ENCODE peak calls at places on chromosomes 11 and 22, in eight cellular contexts. One of them, this sample, is unnamed.

GRCh38 chr11:122375687-122376399 is 259.8 kb upstream of the BLID start:
- DNase-seq in Daoy: peak
- DNase-seq in small intestine: no peak
- DNase-seq in 8988T: no peak
- DNase-seq in heart left ventricle: no peak
- DNase-seq in stimulated activated CD4-positive, alpha-beta T cell treated with anti-CD3 and anti-CD28 coated beads, TNF-alpha, amount 100 ng/mL, for 1 hour: no peak
- DNase-seq in mammary epithelial cell: peak
- DNase-seq in GM23338: no peak
- DNase-seq in this sample: no peak

GRCh38 chr11:34631737-34632104 is 10.8 kb downstream of the EHF start:
- DNase-seq in mammary epithelial cell: no peak
- DNase-seq in stimulated activated CD4-positive, alpha-beta T cell treated with anti-CD3 and anti-CD28 coated beads, TNF-alpha, amount 100 ng/mL, for 1 hour: no peak
- DNase-seq in heart left ventricle: no peak
- DNase-seq in 8988T: no peak
- DNase-seq in small intestine: peak
- DNase-seq in GM23338: no peak
- DNase-seq in Daoy: no peak
- DNase-seq in this sample: no peak

GRCh38 chr11:19027829-19028595 is 32.5 kb downstream of the MRGPRX2 start:
- DNase-seq in mammary epithelial cell: peak
- DNase-seq in 8988T: no peak
- DNase-seq in heart left ventricle: no peak
- DNase-seq in Daoy: peak
- DNase-seq in small intestine: no peak
- DNase-seq in stimulated activated CD4-positive, alpha-beta T cell treated with anti-CD3 and anti-CD28 coated beads, TNF-alpha, amount 100 ng/mL, for 1 hour: no peak
- DNase-seq in GM23338: no peak
- DNase-seq in this sample: no peak

GRCh38 chr11:76408171-76408965 is 27.2 kb downstream of the GVQW3 start:
- DNase-seq in GM23338: no peak
- DNase-seq in Daoy: peak
- DNase-seq in 8988T: no peak
- DNase-seq in mammary epithelial cell: no peak
- DNase-seq in stimulated activated CD4-positive, alpha-beta T cell treated with anti-CD3 and anti-CD28 coated beads, TNF-alpha, amount 100 ng/mL, for 1 hour: no peak
- DNase-seq in small intestine: no peak
- DNase-seq in heart left ventricle: no peak
- DNase-seq in this sample: no peak

GRCh38 chr11:66151273-66151672 is 81.2 kb downstream of the PACS1 start:
- DNase-seq in Daoy: no peak
- DNase-seq in heart left ventricle: no peak
- DNase-seq in mammary epithelial cell: no peak
- DNase-seq in 8988T: no peak
- DNase-seq in GM23338: no peak
- DNase-seq in small intestine: no peak
- DNase-seq in stimulated activated CD4-positive, alpha-beta T cell treated with anti-CD3 and anti-CD28 coated beads, TNF-alpha, amount 100 ng/mL, for 1 hour: no peak
- DNase-seq in this sample: no peak

GRCh38 chr11:57487021-57487778 is 26.9 kb downstream of the RTN4RL2 start:
- DNase-seq in mammary epithelial cell: no peak
- DNase-seq in Daoy: no peak
- DNase-seq in 8988T: no peak
- DNase-seq in GM23338: no peak
- DNase-seq in stimulated activated CD4-positive, alpha-beta T cell treated with anti-CD3 and anti-CD28 coated beads, TNF-alpha, amount 100 ng/mL, for 1 hour: no peak
- DNase-seq in small intestine: no peak
- DNase-seq in heart left ventricle: no peak
- DNase-seq in this sample: no peak

GRCh38 chr11:86919557-86920210 is 35.5 kb downstream of the FZD4 start:
- DNase-seq in Daoy: peak
- DNase-seq in GM23338: peak
- DNase-seq in mammary epithelial cell: peak
- DNase-seq in 8988T: peak
- DNase-seq in stimulated activated CD4-positive, alpha-beta T cell treated with anti-CD3 and anti-CD28 coated beads, TNF-alpha, amount 100 ng/mL, for 1 hour: no peak
- DNase-seq in heart left ventricle: no peak
- DNase-seq in small intestine: peak
- DNase-seq in this sample: no peak

GRCh38 chr22:49900441-49901230 is 17.6 kb downstream of the ALG12 start:
- DNase-seq in 8988T: no peak
- DNase-seq in stimulated activated CD4-positive, alpha-beta T cell treated with anti-CD3 and anti-CD28 coated beads, TNF-alpha, amount 100 ng/mL, for 1 hour: no peak
- DNase-seq in heart left ventricle: no peak
- DNase-seq in mammary epithelial cell: no peak
- DNase-seq in small intestine: peak
- DNase-seq in GM23338: no peak
- DNase-seq in Daoy: no peak
- DNase-seq in this sample: no peak

GRCh38 chr11:66966351-66966750 is 8.2 kb upstream of the PC start:
- DNase-seq in heart left ventricle: no peak
- DNase-seq in Daoy: no peak
- DNase-seq in mammary epithelial cell: no peak
- DNase-seq in small intestine: peak
- DNase-seq in stimulated activated CD4-positive, alpha-beta T cell treated with anti-CD3 and anti-CD28 coated beads, TNF-alpha, amount 100 ng/mL, for 1 hour: no peak
- DNase-seq in 8988T: no peak
- DNase-seq in GM23338: no peak
- DNase-seq in this sample: no peak

GRCh38 chr11:116689413-116690127 is 83.2 kb downstream of the BUD13 start:
- DNase-seq in 8988T: no peak
- DNase-seq in GM23338: no peak
- DNase-seq in small intestine: no peak
- DNase-seq in Daoy: no peak
- DNase-seq in heart left ventricle: no peak
- DNase-seq in mammary epithelial cell: no peak
- DNase-seq in stimulated activated CD4-positive, alpha-beta T cell treated with anti-CD3 and anti-CD28 coated beads, TNF-alpha, amount 100 ng/mL, for 1 hour: no peak
- DNase-seq in this sample: no peak

GRCh38 chr11:31799794-31800397 is 11.2 kb downstream of the PAX6 start:
- DNase-seq in GM23338: peak
- DNase-seq in 8988T: no peak
- DNase-seq in stimulated activated CD4-positive, alpha-beta T cell treated with anti-CD3 and anti-CD28 coated beads, TNF-alpha, amount 100 ng/mL, for 1 hour: no peak
- DNase-seq in mammary epithelial cell: no peak
- DNase-seq in heart left ventricle: no peak
- DNase-seq in Daoy: no peak
- DNase-seq in small intestine: no peak
- DNase-seq in this sample: no peak

GRCh38 chr11:117915219-117915618 is 14.0 kb downstream of the TMPRSS13 start:
- DNase-seq in mammary epithelial cell: no peak
- DNase-seq in 8988T: no peak
- DNase-seq in small intestine: peak
- DNase-seq in stimulated activated CD4-positive, alpha-beta T cell treated with anti-CD3 and anti-CD28 coated beads, TNF-alpha, amount 100 ng/mL, for 1 hour: no peak
- DNase-seq in Daoy: no peak
- DNase-seq in GM23338: no peak
- DNase-seq in heart left ventricle: peak
- DNase-seq in this sample: no peak

GRCh38 chr11:15909937-15910598 is 446.3 kb downstream of the SOX6 start:
- DNase-seq in Daoy: no peak
- DNase-seq in heart left ventricle: no peak
- DNase-seq in small intestine: no peak
- DNase-seq in stimulated activated CD4-positive, alpha-beta T cell treated with anti-CD3 and anti-CD28 coated beads, TNF-alpha, amount 100 ng/mL, for 1 hour: no peak
- DNase-seq in GM23338: no peak
- DNase-seq in mammary epithelial cell: no peak
- DNase-seq in 8988T: no peak
- DNase-seq in this sample: no peak

GRCh38 chr11:76771446-76772099 is 11.6 kb upstream of the TSKU start:
- DNase-seq in GM23338: no peak
- DNase-seq in 8988T: no peak
- DNase-seq in mammary epithelial cell: no peak
- DNase-seq in small intestine: no peak
- DNase-seq in stimulated activated CD4-positive, alpha-beta T cell treated with anti-CD3 and anti-CD28 coated beads, TNF-alpha, amount 100 ng/mL, for 1 hour: no peak
- DNase-seq in Daoy: no peak
- DNase-seq in heart left ventricle: no peak
- DNase-seq in this sample: no peak